ENCODE peak calls at places on chromosomes 6 and 20, in nine cellular contexts. B is pancreas, Z is left ventricle myocardium inferior, D is GM20000, V is HFFc6, Y is AML-193, C is SW 1271, A is NCI-H82, U is lower lobe of right lung. W is an unnamed sample.

GRCh38 chr20:45861157-45862075 is 4.0 kb downstream of the ZSWIM3 start:
- DNase-seq in A (peak; percentile 95), Z (no peak), U (no peak), C (no peak), V (no peak), Y (no peak), D (no peak), B (no peak), W (no peak)

GRCh38 chr20:20710847-20711315 is 1.6 kb downstream of the RALGAPA2 start:
- DNase-seq in D (peak; percentile 25), B (peak; percentile 66), C (no peak), A (no peak), U (peak; percentile 61), V (no peak), Y (peak; percentile 68), Z (no peak), W (no peak)

GRCh38 chr6:89999154-89999553 is 104.9 kb downstream of the GJA10 start:
- DNase-seq in V (no peak), D (no peak), U (no peak), C (no peak), Y (no peak), B (peak; percentile 48), Z (peak; percentile 44), A (peak; percentile 94), W (no peak)

GRCh38 chr20:36866681-36867485 is 9.1 kb upstream of the TLDC2 start:
- DNase-seq in C (no peak), A (no peak), B (no peak), U (no peak), Z (no peak), D (no peak), Y (no peak), V (peak; percentile 49), W (no peak)

GRCh38 chr6:125008261-125008671 is 46.0 kb downstream of the RNF217 start:
- DNase-seq in Y (no peak), V (peak; percentile 28), D (no peak), Z (no peak), U (no peak), C (no peak), B (no peak), A (no peak), W (no peak)

GRCh38 chr6:13689511-13690256 is 22.0 kb downstream of the RANBP9 start:
- DNase-seq in Y (no peak), A (no peak), U (no peak), Z (no peak), V (no peak), C (no peak), B (no peak), D (no peak), W (no peak)

GRCh38 chr6:3176562-3177355 is 19.4 kb upstream of the TUBB2A start:
- DNase-seq in Z (no peak), C (peak; percentile 64), Y (peak; percentile 25), D (no peak), U (no peak), V (peak; percentile 85), A (no peak), B (no peak), W (no peak)

GRCh38 chr6:150026976-150027805 is 1.9 kb upstream of the RAET1L start:
- DNase-seq in D (no peak), U (no peak), B (no peak), V (no peak), C (no peak), A (no peak), Y (no peak), Z (no peak), W (peak; percentile 63)

GRCh38 chr6:72939029-72939428 is 286.3 kb downstream of the KHDC1L start:
- DNase-seq in B (no peak), A (no peak), C (no peak), Y (no peak), D (no peak), Z (no peak), U (no peak), V (no peak), W (no peak)

GRCh38 chr20:63167026-63167917 is 48.7 kb downstream of the YTHDF1 start:
- DNase-seq in U (no peak), B (no peak), Y (no peak), Z (no peak), D (peak; percentile 84), C (no peak), V (no peak), A (no peak), W (no peak)

GRCh38 chr6:142786476-142786875 is 158.5 kb downstream of the HIVEP2 start:
- DNase-seq in V (peak; percentile 58), D (no peak), A (no peak), Z (no peak), U (no peak), B (no peak), Y (no peak), C (no peak), W (no peak)

GRCh38 chr20:43404880-43405279 is 52.8 kb upstream of the SRSF6 start:
- DNase-seq in B (no peak), C (no peak), V (no peak), D (peak; percentile 47), U (no peak), Y (peak; percentile 10), Z (no peak), A (peak; percentile 25), W (no peak)

GRCh38 chr20:22861990-22862389 is 173.1 kb upstream of the SSTR4 start:
- DNase-seq in Z (peak; percentile 46), Y (no peak), U (peak; percentile 51), V (no peak), B (no peak), D (no peak), C (no peak), A (no peak), W (peak; percentile 79)

GRCh38 chr6:21772467-21772866 is 178.9 kb downstream of the SOX4 start:
- DNase-seq in Y (no peak), A (no peak), U (no peak), B (no peak), Z (no peak), C (no peak), V (no peak), D (no peak), W (no peak)

GRCh38 chr6:13026557-13026956 is 301.8 kb downstream of the TBC1D7 start:
- DNase-seq in C (no peak), Z (no peak), A (peak; percentile 83), D (no peak), U (no peak), Y (no peak), V (no peak), B (no peak), W (no peak)

GRCh38 chr6:158332237-158332636 is 20.0 kb downstream of the TULP4 start:
- DNase-seq in Y (no peak), Z (no peak), U (no peak), V (no peak), D (no peak), A (no peak), B (no peak), C (no peak), W (no peak)

GRCh38 chr6:151549790-151550189 is 56.0 kb downstream of the CCDC170 start:
- DNase-seq in D (no peak), V (no peak), B (no peak), Y (no peak), A (no peak), C (no peak), Z (no peak), U (no peak), W (no peak)

GRCh38 chr6:159978291-159979135 is 9.6 kb downstream of the IGF2R start:
- DNase-seq in U (no peak), Z (no peak), B (peak; percentile 69), D (peak; percentile 49), A (no peak), Y (no peak), C (no peak), V (no peak), W (no peak)

GRCh38 chr6:16243055-16243454 is 4.7 kb downstream of the GMPR start:
- DNase-seq in D (no peak), C (no peak), Y (no peak), U (no peak), V (peak; percentile 59), Z (peak; percentile 42), A (no peak), B (no peak), W (no peak)

GRCh38 chr6:7343546-7344475 is 30.8 kb upstream of the SSR1 start:
- DNase-seq in A (no peak), C (no peak), B (no peak), V (no peak), D (no peak), U (no peak), Z (no peak), Y (no peak), W (no peak)

GRCh38 chr6:72042088-72042487 is 155.7 kb downstream of the RIMS1 start:
- DNase-seq in C (no peak), A (peak; percentile 30), V (peak; percentile 15), Z (no peak), D (no peak), U (no peak), Y (no peak), B (no peak), W (no peak)

GRCh38 chr6:13299909-13300308 is 28.4 kb downstream of the TBC1D7 start:
- DNase-seq in C (no peak), V (no peak), U (no peak), D (no peak), Y (no peak), Z (no peak), B (no peak), A (no peak), W (no peak)

GRCh38 chr6:16486661-16487060 is 248.3 kb downstream of the GMPR start:
- DNase-seq in D (no peak), B (no peak), V (no peak), C (no peak), Y (no peak), A (no peak), Z (no peak), U (no peak), W (no peak)

GRCh38 chr20:62926229-62927127 is at the start of gene DIDO1:
- DNase-seq in B (peak; percentile 85), D (peak; percentile 98), C (peak; percentile 73), Z (peak; percentile 89), Y (peak; percentile 84), A (peak; percentile 90), V (peak; percentile 60), U (peak; percentile 93), W (peak; percentile 97)

GRCh38 chr20:14632906-14633305 is 295.5 kb upstream of the FLRT3 start:
- DNase-seq in A (no peak), Z (peak; percentile 14), C (no peak), Y (peak; percentile 49), D (no peak), B (no peak), U (no peak), V (no peak), W (no peak)

GRCh38 chr20:64236137-64237088 is 19.1 kb upstream of the PCMTD2 start:
- DNase-seq in C (no peak), B (no peak), A (no peak), D (no peak), V (no peak), U (peak; percentile 17), Z (no peak), Y (no peak), W (no peak)